ENCODE peak calls at places on chromosomes 7 and 10, in ten cellular contexts. R is prostate gland, T is stomach, S is Caco-2, A is AG10803, U is spleen, H is IMR-90, Q is MM.1S, Y is brain microvascular endothelial cell, N is AG04450. B is an unnamed sample.

GRCh38 chr7:55107946-55108345 is 89.1 kb downstream of the EGFR start:
- DNase-seq in Q (no peak), Y (no peak), H (peak; percentile 62), U (no peak), R (no peak), T (no peak), A (no peak), S (no peak), N (no peak), B (no peak)

GRCh38 chr10:93363891-93364648 is 118.1 kb downstream of the MYOF start:
- DNase-seq in Q (no peak), S (no peak), Y (peak; percentile 20), N (no peak), T (no peak), U (peak; percentile 81), H (no peak), A (no peak), R (no peak), B (peak; percentile 85)

GRCh38 chr7:44823266-44823781 is 24.6 kb downstream of the H2AZ2 start:
- DNase-seq in U (no peak), A (no peak), Q (no peak), N (no peak), R (no peak), T (no peak), S (no peak), Y (no peak), H (no peak), B (no peak)

GRCh38 chr7:74480861-74481417 is 27.2 kb downstream of the GTF2IRD1 start:
- DNase-seq in Q (no peak), Y (peak; percentile 52), N (peak; percentile 11), R (no peak), A (peak; percentile 83), H (peak; percentile 51), U (peak; percentile 78), T (peak; percentile 53), S (peak; percentile 55), B (peak; percentile 89)

GRCh38 chr10:84543077-84543476 is 214.7 kb downstream of the CCSER2 start:
- DNase-seq in N (no peak), Q (no peak), R (no peak), Y (no peak), A (no peak), T (no peak), S (no peak), U (no peak), H (no peak), B (no peak)

GRCh38 chr10:119817991-119818888 is 54.4 kb downstream of the MCMBP start:
- DNase-seq in S (no peak), A (peak; percentile 49), U (peak; percentile 75), H (peak; percentile 53), Y (peak; percentile 48), R (peak; percentile 36), T (peak; percentile 29), N (peak; percentile 13), Q (no peak), B (peak; percentile 74)

GRCh38 chr7:48280100-48280499 is 108.8 kb downstream of the ABCA13 start:
- DNase-seq in N (peak; percentile 64), H (peak; percentile 96), A (peak; percentile 83), U (no peak), T (no peak), S (no peak), Y (peak; percentile 88), R (no peak), Q (peak; percentile 37), B (no peak)

GRCh38 chr7:137635132-137635531 is 211.6 kb downstream of the DGKI start:
- DNase-seq in H (no peak), Q (no peak), T (no peak), Y (no peak), R (no peak), U (no peak), S (no peak), N (no peak), A (no peak), B (no peak)

GRCh38 chr7:127514499-127514898 is 70.9 kb downstream of the GCC1 start:
- DNase-seq in U (no peak), H (peak; percentile 39), R (peak; percentile 5), S (peak; percentile 36), T (no peak), N (peak; percentile 24), Q (peak; percentile 44), A (peak; percentile 53), Y (peak; percentile 43), B (no peak)

GRCh38 chr7:134755422-134756022 is 23.9 kb upstream of the CALD1 start:
- DNase-seq in H (no peak), Q (no peak), R (no peak), S (peak; percentile 58), A (peak; percentile 57), U (no peak), Y (peak; percentile 50), T (no peak), N (no peak), B (no peak)

GRCh38 chr10:112383325-112383724 is 9.4 kb downstream of the ACSL5 start:
- DNase-seq in N (peak; percentile 21), H (peak; percentile 88), A (peak; percentile 22), Q (no peak), Y (peak; percentile 45), U (no peak), T (peak; percentile 70), R (no peak), S (peak; percentile 86), B (no peak)

GRCh38 chr10:31153692-31154091 is 122.0 kb upstream of the ZNF438 start:
- DNase-seq in A (no peak), U (no peak), N (no peak), T (no peak), R (no peak), H (no peak), Y (no peak), S (no peak), Q (no peak), B (no peak)

GRCh38 chr7:72546586-72546985 is 134.4 kb upstream of the CALN1 start:
- DNase-seq in A (no peak), R (no peak), H (no peak), Y (no peak), S (no peak), Q (no peak), N (no peak), U (no peak), T (no peak), B (no peak)

GRCh38 chr10:126058104-126058503 is 161.7 kb downstream of the FANK1 start:
- DNase-seq in T (no peak), N (no peak), U (no peak), S (no peak), H (no peak), Q (no peak), Y (no peak), A (no peak), R (no peak), B (no peak)

GRCh38 chr7:26199301-26200112 is 1.0 kb downstream of the HNRNPA2B1 start:
- DNase-seq in N (no peak), H (peak; percentile 54), Q (peak; percentile 45), S (peak; percentile 63), A (peak; percentile 36), U (peak; percentile 92), R (peak; percentile 73), Y (no peak), T (peak; percentile 70), B (peak; percentile 82)

GRCh38 chr7:2661602-2662272 is 26.3 kb upstream of the AMZ1 start:
- DNase-seq in H (no peak), N (no peak), S (no peak), Y (no peak), U (peak; percentile 72), Q (no peak), R (no peak), T (no peak), A (no peak), B (no peak)
- TF ChIP-seq CTCF in H (peak; percentile 26), N (peak; percentile 27), S (peak; percentile 14), Y (peak; percentile 42), U (no peak), Q (no peak), R (no peak), T (no peak), A (no peak), B (no peak)

DNA sequence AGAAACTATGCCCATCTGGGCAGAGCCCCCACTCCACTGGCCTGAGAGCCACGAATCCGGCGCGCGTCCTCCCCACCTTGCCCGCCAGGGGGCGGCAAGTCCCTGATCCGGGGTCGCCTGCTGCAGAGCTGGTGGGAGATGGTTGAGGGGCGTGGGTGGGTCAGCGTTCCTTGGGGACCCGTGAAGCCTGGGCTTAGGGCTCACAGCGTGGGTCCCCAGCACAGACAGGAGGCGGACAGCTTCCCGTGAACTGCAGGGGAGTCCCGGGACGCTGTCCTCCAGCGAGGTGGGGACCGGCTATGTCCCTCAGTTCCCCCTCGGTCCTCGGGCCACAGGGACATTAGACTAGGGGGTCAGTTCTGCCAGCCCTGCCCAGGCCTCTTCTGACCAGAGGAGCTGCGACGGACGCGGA is 574 bp upstream of the POP7 start:
- DNase-seq in Q (peak; percentile 73), S (peak; percentile 90), R (peak; percentile 64), T (peak; percentile 76), A (peak; percentile 58), H (peak; percentile 59), N (no peak), U (peak; percentile 95), Y (peak; percentile 60), B (peak; percentile 91)
- TF ChIP-seq CTCF in Q (peak; percentile 95), S (peak; percentile 98), R (peak; percentile 93), T (no peak), A (peak; percentile 84), H (peak; percentile 84), N (peak; percentile 90), U (peak; percentile 90), Y (peak; percentile 96), B (peak; percentile 95)

DNA sequence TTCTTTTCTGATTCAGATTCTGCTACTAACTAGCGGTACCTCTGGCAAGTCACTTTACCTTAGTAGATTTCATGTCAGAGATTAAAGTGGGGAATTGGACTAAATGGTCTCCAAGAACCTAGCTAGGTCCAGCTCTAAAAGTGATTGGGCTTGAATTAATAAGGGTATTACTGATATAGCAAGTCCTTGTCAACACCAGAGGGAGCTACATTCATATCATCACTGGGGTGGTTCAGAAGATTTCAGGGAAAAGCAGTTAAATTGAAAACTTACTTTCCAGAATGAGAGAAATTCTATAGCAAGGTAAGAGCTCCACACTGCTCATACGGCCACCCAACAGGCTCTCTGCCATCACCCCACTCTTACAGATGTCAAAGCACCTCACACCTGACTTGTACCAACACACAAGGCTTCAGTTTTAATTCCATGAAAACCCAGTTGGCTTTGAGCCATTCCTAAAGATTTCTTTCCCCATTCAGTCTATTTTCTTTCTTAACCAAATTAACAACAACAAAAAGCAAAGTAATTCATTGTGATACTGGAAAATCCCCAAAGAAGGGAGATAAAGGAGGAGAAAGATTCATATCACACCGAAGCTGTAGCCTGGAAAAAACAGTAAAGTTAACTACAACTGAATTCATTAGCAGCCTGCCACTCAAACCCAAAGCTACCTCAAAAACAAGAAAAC is 38.0 kb upstream of the SPOCK2 start:
- DNase-seq in R (no peak), S (peak; percentile 49), U (no peak), H (peak; percentile 75), T (no peak), Y (peak; percentile 42), N (peak; percentile 10), Q (peak; percentile 31), A (peak; percentile 62), B (no peak)
- TF ChIP-seq CTCF in R (peak; percentile 64), S (peak; percentile 69), U (peak; percentile 36), H (peak; percentile 67), T (no peak), Y (peak; percentile 47), N (peak; percentile 59), Q (peak; percentile 50), A (peak; percentile 58), B (peak; percentile 45)

GRCh38 chr10:53839437-53840039 is 961.5 kb downstream of the PCDH15 start:
- DNase-seq in Q (peak; percentile 59), H (peak; percentile 15), U (no peak), S (peak; percentile 47), R (no peak), Y (no peak), T (no peak), A (peak; percentile 6), N (no peak), B (no peak)
- TF ChIP-seq CTCF in Q (peak; percentile 40), H (peak; percentile 42), U (no peak), S (peak; percentile 54), R (no peak), Y (peak; percentile 33), T (no peak), A (peak; percentile 34), N (peak; percentile 52), B (peak; percentile 48)